ENCODE peak calls at places on chromosome X, in eight cellular contexts. N, R, S, G, O, X, K and W are unnamed samples.

GRCh38 chrX:40300286-40300890 is 202.6 kb upstream of the BCOR start:
- DNase-seq in R (no peak), N (no peak), G (no peak), S (no peak), X (no peak), K (no peak), O (no peak), W (no peak)

GRCh38 chrX:71017396-71017939 is 50.7 kb downstream of the SNX12 start:
- DNase-seq in N (no peak), X (peak; percentile 38), R (peak; percentile 18), O (no peak), G (no peak), K (peak; percentile 28), S (no peak), W (no peak)

GRCh38 chrX:25523574-25523973 is 507.8 kb upstream of the ARX start:
- DNase-seq in R (no peak), X (peak; percentile 63), S (no peak), K (peak; percentile 82), O (peak; percentile 44), N (peak; percentile 4), G (peak; percentile 12), W (no peak)

GRCh38 chrX:31658360-31658759 is 586.5 kb upstream of the FTHL17 start:
- DNase-seq in X (peak; percentile 46), G (no peak), K (peak; percentile 28), O (no peak), N (peak; percentile 28), R (peak; percentile 4), S (no peak), W (no peak)

GRCh38 chrX:119266364-119266995 is 30.4 kb downstream of the PGRMC1 start:
- DNase-seq in O (no peak), X (peak; percentile 42), R (no peak), K (peak; percentile 23), S (peak; percentile 9), N (peak; percentile 24), G (no peak), W (no peak)

GRCh38 chrX:44400588-44400987 is 57.1 kb upstream of the EFHC2 start:
- DNase-seq in S (no peak), R (peak; percentile 93), K (peak; percentile 3), N (no peak), X (peak; percentile 93), G (no peak), O (no peak), W (no peak)

GRCh38 chrX:132488092-132488749 is 617 bp downstream of the MBNL3 start:
- DNase-seq in O (no peak), N (peak; percentile 57), R (peak; percentile 46), G (no peak), X (peak; percentile 37), S (no peak), K (peak; percentile 37), W (no peak)

GRCh38 chrX:115330498-115331138 is 41.1 kb downstream of the LUZP4 start:
- DNase-seq in X (peak; percentile 80), G (no peak), N (peak; percentile 28), O (no peak), R (peak; percentile 20), K (peak; percentile 65), S (peak; percentile 5), W (no peak)

GRCh38 chrX:68498508-68499379 is at the start of gene YIPF6:
- DNase-seq in X (peak; percentile 71), R (peak; percentile 37), O (peak; percentile 49), K (peak; percentile 71), G (peak; percentile 46), S (peak; percentile 50), N (peak; percentile 21), W (peak; percentile 58)

GRCh38 chrX:109036624-109037023 is 300.3 kb upstream of the IRS4 start:
- DNase-seq in K (no peak), R (no peak), X (no peak), S (no peak), O (no peak), G (no peak), N (no peak), W (no peak)

GRCh38 chrX:56759736-56760409 is 30.8 kb downstream of the NBDY start:
- DNase-seq in G (no peak), K (no peak), O (no peak), X (no peak), N (no peak), R (no peak), S (no peak), W (no peak)

GRCh38 chrX:115031989-115032388 is 14.6 kb upstream of the IL13RA2 start:
- DNase-seq in S (no peak), N (no peak), K (no peak), X (no peak), O (no peak), R (peak; percentile 63), G (no peak), W (no peak)

GRCh38 chrX:132631579-132632232 is 142.9 kb upstream of the MBNL3 start:
- DNase-seq in O (no peak), R (peak; percentile 23), S (peak; percentile 3), G (no peak), X (peak; percentile 52), K (peak; percentile 33), N (peak; percentile 15), W (no peak)

GRCh38 chrX:46216406-46216805 is 328.8 kb downstream of the ZNF674 start:
- DNase-seq in G (no peak), K (peak; percentile 13), X (no peak), O (no peak), S (no peak), N (no peak), R (no peak), W (no peak)

GRCh38 chrX:50327235-50327634 is 122.7 kb downstream of the CCNB3 start:
- DNase-seq in X (no peak), S (no peak), N (no peak), O (no peak), G (no peak), R (no peak), K (no peak), W (no peak)

GRCh38 chrX:131763674-131764073 is 219.8 kb downstream of the OR13H1 start:
- DNase-seq in O (no peak), X (no peak), S (no peak), K (no peak), R (no peak), G (no peak), N (no peak), W (no peak)

GRCh38 chrX:44447214-44447613 is 95.4 kb downstream of the FUNDC1 start:
- DNase-seq in X (no peak), O (no peak), R (no peak), N (no peak), G (no peak), S (no peak), K (no peak), W (no peak)

GRCh38 chrX:150775569-150776350 is 82.6 kb downstream of the MTMR1 start:
- DNase-seq in K (no peak), O (no peak), G (no peak), N (no peak), X (no peak), R (no peak), S (no peak), W (no peak)

GRCh38 chrX:130984782-130985181 is 73.4 kb upstream of the ARHGAP36 start:
- DNase-seq in G (no peak), O (no peak), S (no peak), N (no peak), K (no peak), R (no peak), X (no peak), W (no peak)